ENCODE peak calls at places on chromosomes 16 and 17, in five cellular contexts. One of them, this sample, is unnamed.

GRCh38 chr16:27346818-27347217 is 33.0 kb downstream of the IL4R start:
- ATAC-seq in Panc1: no peak
- ATAC-seq in HepG2: no peak
- ATAC-seq in K562: no peak
- ATAC-seq in HCT116: no peak
- ATAC-seq in this sample: no peak

GRCh38 chr16:55700067-55700466 is 44.3 kb downstream of the SLC6A2 start:
- ATAC-seq in Panc1: no peak
- ATAC-seq in HepG2: no peak
- ATAC-seq in K562: no peak
- ATAC-seq in HCT116: no peak
- ATAC-seq in this sample: no peak

GRCh38 chr16:53372942-53373871 is 61.1 kb upstream of the RBL2 start:
- ATAC-seq in Panc1: peak; percentile 68
- ATAC-seq in HepG2: peak; percentile 86
- ATAC-seq in K562: peak; percentile 91
- ATAC-seq in HCT116: peak; percentile 96
- ATAC-seq in this sample: no peak

GRCh38 chr16:1950047-1950446 is 4.4 kb downstream of the RPL3L start:
- ATAC-seq in Panc1: peak; percentile 58
- ATAC-seq in HepG2: peak; percentile 37
- ATAC-seq in K562: no peak
- ATAC-seq in HCT116: peak; percentile 56
- ATAC-seq in this sample: no peak

GRCh38 chr17:9123594-9124553 is 102.6 kb downstream of the NTN1 start:
- ATAC-seq in Panc1: no peak
- ATAC-seq in HepG2: no peak
- ATAC-seq in K562: no peak
- ATAC-seq in HCT116: no peak
- ATAC-seq in this sample: no peak

GRCh38 chr17:2854662-2855061 is 58.4 kb downstream of the RAP1GAP2 start:
- ATAC-seq in Panc1: no peak
- ATAC-seq in HepG2: no peak
- ATAC-seq in K562: no peak
- ATAC-seq in HCT116: peak; percentile 6
- ATAC-seq in this sample: no peak

GRCh38 chr16:69345923-69346322 is 5.7 kb downstream of the TMED6 start:
- ATAC-seq in Panc1: no peak
- ATAC-seq in HepG2: no peak
- ATAC-seq in K562: no peak
- ATAC-seq in HCT116: no peak
- ATAC-seq in this sample: no peak

GRCh38 chr16:64627781-64628180 is 494.1 kb downstream of the CDH11 start:
- ATAC-seq in Panc1: no peak
- ATAC-seq in HepG2: no peak
- ATAC-seq in K562: no peak
- ATAC-seq in HCT116: no peak
- ATAC-seq in this sample: no peak

GRCh38 chr17:36149296-36149820 is 27.1 kb downstream of the TBC1D3B start:
- ATAC-seq in Panc1: peak; percentile 69
- ATAC-seq in HepG2: no peak
- ATAC-seq in K562: peak; percentile 58
- ATAC-seq in HCT116: peak; percentile 50
- ATAC-seq in this sample: peak; percentile 70

GRCh38 chr17:50536683-50537646 is 4.4 kb downstream of the EPN3 start:
- ATAC-seq in Panc1: no peak
- ATAC-seq in HepG2: no peak
- ATAC-seq in K562: no peak
- ATAC-seq in HCT116: no peak
- ATAC-seq in this sample: no peak

GRCh38 chr16:10964891-10965326 is 20.5 kb downstream of the CLEC16A start:
- ATAC-seq in Panc1: no peak
- ATAC-seq in HepG2: no peak
- ATAC-seq in K562: no peak
- ATAC-seq in HCT116: no peak
- ATAC-seq in this sample: no peak

GRCh38 chr17:79160980-79161621 is 86.5 kb downstream of the ENGASE start:
- ATAC-seq in Panc1: no peak
- ATAC-seq in HepG2: no peak
- ATAC-seq in K562: peak; percentile 50
- ATAC-seq in HCT116: no peak
- ATAC-seq in this sample: no peak

GRCh38 chr16:75555213-75555706 is 792 bp downstream of the TMEM231 start:
- ATAC-seq in Panc1: peak; percentile 91
- ATAC-seq in HepG2: peak; percentile 89
- ATAC-seq in K562: peak; percentile 79
- ATAC-seq in HCT116: peak; percentile 84
- ATAC-seq in this sample: peak; percentile 77

GRCh38 chr16:11715246-11715947 is 27.3 kb downstream of the TXNDC11 start:
- ATAC-seq in Panc1: no peak
- ATAC-seq in HepG2: peak; percentile 35
- ATAC-seq in K562: no peak
- ATAC-seq in HCT116: no peak
- ATAC-seq in this sample: no peak

GRCh38 chr17:27840688-27841087 is 40.4 kb upstream of the NOS2 start:
- ATAC-seq in Panc1: no peak
- ATAC-seq in HepG2: no peak
- ATAC-seq in K562: no peak
- ATAC-seq in HCT116: no peak
- ATAC-seq in this sample: no peak

GRCh38 chr16:8796469-8797363 is 723 bp downstream of the TMEM186 start:
- ATAC-seq in Panc1: peak; percentile 1
- ATAC-seq in HepG2: peak; percentile 12
- ATAC-seq in K562: no peak
- ATAC-seq in HCT116: peak; percentile 8
- ATAC-seq in this sample: peak; percentile 0

GRCh38 chr16:9441021-9441420 is 349.6 kb downstream of the HAPSTR1 start:
- ATAC-seq in Panc1: no peak
- ATAC-seq in HepG2: no peak
- ATAC-seq in K562: no peak
- ATAC-seq in HCT116: peak; percentile 49
- ATAC-seq in this sample: no peak

GRCh38 chr16:3256876-3257465 is 538 bp upstream of the MEFV start:
- ATAC-seq in Panc1: no peak
- ATAC-seq in HepG2: no peak
- ATAC-seq in K562: no peak
- ATAC-seq in HCT116: no peak
- ATAC-seq in this sample: peak; percentile 10

GRCh38 chr16:53071748-53072301 is 17.0 kb downstream of the CHD9 start:
- ATAC-seq in Panc1: no peak
- ATAC-seq in HepG2: no peak
- ATAC-seq in K562: no peak
- ATAC-seq in HCT116: no peak
- ATAC-seq in this sample: peak; percentile 74

GRCh38 chr16:53489754-53490153 is 13.3 kb downstream of the AKTIP start:
- ATAC-seq in Panc1: no peak
- ATAC-seq in HepG2: no peak
- ATAC-seq in K562: no peak
- ATAC-seq in HCT116: no peak
- ATAC-seq in this sample: no peak

GRCh38 chr16:19884021-19884485 is 595 bp downstream of the GPRC5B start:
- ATAC-seq in Panc1: peak; percentile 23
- ATAC-seq in HepG2: peak; percentile 28
- ATAC-seq in K562: peak; percentile 17
- ATAC-seq in HCT116: peak; percentile 20
- ATAC-seq in this sample: no peak

GRCh38 chr16:86318119-86318518 is 192.2 kb upstream of the FOXF1 start:
- ATAC-seq in Panc1: no peak
- ATAC-seq in HepG2: peak; percentile 47
- ATAC-seq in K562: no peak
- ATAC-seq in HCT116: no peak
- ATAC-seq in this sample: no peak

GRCh38 chr17:82949361-82949760 is 109.5 kb upstream of the ZNF750 start:
- ATAC-seq in Panc1: no peak
- ATAC-seq in HepG2: no peak
- ATAC-seq in K562: no peak
- ATAC-seq in HCT116: no peak
- ATAC-seq in this sample: no peak

GRCh38 chr17:82948957-82949356 is 109.1 kb upstream of the ZNF750 start:
- ATAC-seq in Panc1: no peak
- ATAC-seq in HepG2: no peak
- ATAC-seq in K562: no peak
- ATAC-seq in HCT116: no peak
- ATAC-seq in this sample: no peak

GRCh38 chr17:82947051-82947991 is 107.5 kb upstream of the ZNF750 start:
- ATAC-seq in Panc1: peak; percentile 31
- ATAC-seq in HepG2: peak; percentile 18
- ATAC-seq in K562: no peak
- ATAC-seq in HCT116: peak; percentile 21
- ATAC-seq in this sample: no peak

GRCh38 chr17:82949984-82950383 is 110.2 kb upstream of the ZNF750 start:
- ATAC-seq in Panc1: no peak
- ATAC-seq in HepG2: no peak
- ATAC-seq in K562: no peak
- ATAC-seq in HCT116: no peak
- ATAC-seq in this sample: no peak

DNA sequence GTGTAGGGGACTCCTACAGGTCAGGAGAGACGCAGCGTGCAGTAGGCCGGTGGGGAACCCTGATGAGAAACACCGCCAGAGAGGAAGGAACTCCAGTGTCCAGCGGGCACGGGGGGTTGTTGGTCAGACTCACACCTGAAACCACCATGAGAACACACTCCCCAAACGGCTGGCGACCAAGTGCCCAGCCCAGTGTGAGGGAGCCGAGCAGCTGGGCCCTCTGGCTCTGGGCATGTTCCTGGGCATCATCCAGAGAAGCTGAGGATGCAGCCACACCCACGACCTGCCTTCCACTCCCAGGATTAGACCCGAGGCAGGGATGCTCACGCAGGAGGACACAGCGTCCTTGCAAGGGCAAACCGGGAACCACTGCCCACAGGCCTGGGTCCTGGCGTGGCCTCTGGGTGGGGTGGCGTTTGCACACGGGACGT is 108.3 kb upstream of the ZNF750 start:
- ATAC-seq in Panc1: no peak
- ATAC-seq in HepG2: peak; percentile 38
- ATAC-seq in K562: no peak
- ATAC-seq in HCT116: peak; percentile 19
- ATAC-seq in this sample: no peak
- H3K9me3 ChIP-seq in Panc1: peaks cover 19% of the 10 kb centered on the region
- H3K9me3 ChIP-seq in HepG2: peaks cover 19% of the 10 kb centered on the region
- H3K9me3 ChIP-seq in K562: peaks cover 23% of the 10 kb centered on the region
- H3K9me3 ChIP-seq in HCT116: peaks cover 24% of the 10 kb centered on the region
- H3K9me3 ChIP-seq in this sample: no peaks in the 10 kb centered on the region

GRCh38 chr17:57894848-57895247 is 45.0 kb upstream of the MRPS23 start:
- ATAC-seq in Panc1: no peak
- ATAC-seq in HepG2: no peak
- ATAC-seq in K562: no peak
- ATAC-seq in HCT116: no peak
- ATAC-seq in this sample: no peak
- H3K4me1 ChIP-seq in Panc1: peaks cover 74% of the 10 kb centered on the region
- H3K4me1 ChIP-seq in HepG2: peaks cover 73% of the 10 kb centered on the region
- H3K4me1 ChIP-seq in K562: no peaks in the 10 kb centered on the region
- H3K4me1 ChIP-seq in HCT116: peaks cover 87% of the 10 kb centered on the region
- H3K4me1 ChIP-seq in this sample: peaks cover 19% of the 10 kb centered on the region

GRCh38 chr16:81695431-81695890 is 83.6 kb upstream of the PLCG2 start:
- ATAC-seq in Panc1: no peak
- ATAC-seq in HepG2: no peak
- ATAC-seq in K562: no peak
- ATAC-seq in HCT116: no peak
- ATAC-seq in this sample: no peak

GRCh38 chr16:81692571-81692970 is 86.5 kb upstream of the PLCG2 start:
- ATAC-seq in Panc1: no peak
- ATAC-seq in HepG2: no peak
- ATAC-seq in K562: no peak
- ATAC-seq in HCT116: no peak
- ATAC-seq in this sample: no peak

GRCh38 chr16:81693047-81693446 is 86.0 kb upstream of the PLCG2 start:
- ATAC-seq in Panc1: no peak
- ATAC-seq in HepG2: no peak
- ATAC-seq in K562: no peak
- ATAC-seq in HCT116: no peak
- ATAC-seq in this sample: peak; percentile 38

GRCh38 chr16:81694494-81695285 is 84.4 kb upstream of the PLCG2 start:
- ATAC-seq in Panc1: no peak
- ATAC-seq in HepG2: no peak
- ATAC-seq in K562: no peak
- ATAC-seq in HCT116: no peak
- ATAC-seq in this sample: no peak

DNA sequence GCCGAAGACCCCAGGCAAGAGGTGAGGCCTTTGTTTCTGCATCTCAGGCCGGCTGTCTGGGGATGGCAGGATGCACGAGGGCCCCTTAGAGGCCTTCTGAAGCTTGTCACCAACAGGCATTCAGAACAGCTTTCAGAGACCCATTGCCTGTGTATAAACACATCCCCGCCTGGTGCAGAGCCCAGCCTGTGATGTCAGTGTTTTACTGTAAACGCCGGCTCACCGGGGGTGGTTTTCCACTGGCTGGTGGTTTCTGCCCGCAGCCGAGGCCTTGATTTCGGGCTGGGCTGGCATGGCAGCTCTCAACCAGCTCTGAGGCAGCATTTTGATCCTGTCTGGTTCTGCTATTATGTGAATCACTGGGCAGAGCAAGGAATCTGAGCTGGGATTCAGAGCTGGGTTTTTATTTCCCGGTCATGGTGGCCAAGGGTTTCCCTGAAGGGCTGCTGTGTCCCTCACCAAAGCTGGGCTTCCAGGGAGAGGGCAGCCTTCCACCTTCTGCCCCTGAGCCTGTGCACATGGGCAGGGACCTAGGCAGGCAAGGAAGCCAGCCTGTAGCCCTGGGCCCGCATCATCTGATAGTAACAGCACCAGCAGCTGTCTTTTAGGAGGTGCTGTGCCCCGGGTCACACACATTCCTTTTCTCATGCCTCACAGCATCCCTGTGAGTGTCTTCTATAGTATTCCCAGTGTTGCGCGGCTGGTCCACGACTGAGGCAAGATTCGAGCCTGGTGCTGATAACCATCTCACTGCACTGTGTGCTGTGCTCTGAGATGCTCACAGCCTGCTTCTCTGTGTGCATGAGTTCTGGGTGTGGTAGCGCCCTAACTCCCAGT is 85.4 kb upstream of the PLCG2 start:
- ATAC-seq in Panc1: no peak
- ATAC-seq in HepG2: no peak
- ATAC-seq in K562: no peak
- ATAC-seq in HCT116: no peak
- ATAC-seq in this sample: peak; percentile 70
- TF ChIP-seq POLR2AphosphoS5 in Panc1: no peak
- TF ChIP-seq POLR2AphosphoS5 in HepG2: no peak
- TF ChIP-seq POLR2AphosphoS5 in K562: no peak
- TF ChIP-seq POLR2AphosphoS5 in HCT116: no peak
- TF ChIP-seq POLR2AphosphoS5 in this sample: peak; percentile 72

DNA sequence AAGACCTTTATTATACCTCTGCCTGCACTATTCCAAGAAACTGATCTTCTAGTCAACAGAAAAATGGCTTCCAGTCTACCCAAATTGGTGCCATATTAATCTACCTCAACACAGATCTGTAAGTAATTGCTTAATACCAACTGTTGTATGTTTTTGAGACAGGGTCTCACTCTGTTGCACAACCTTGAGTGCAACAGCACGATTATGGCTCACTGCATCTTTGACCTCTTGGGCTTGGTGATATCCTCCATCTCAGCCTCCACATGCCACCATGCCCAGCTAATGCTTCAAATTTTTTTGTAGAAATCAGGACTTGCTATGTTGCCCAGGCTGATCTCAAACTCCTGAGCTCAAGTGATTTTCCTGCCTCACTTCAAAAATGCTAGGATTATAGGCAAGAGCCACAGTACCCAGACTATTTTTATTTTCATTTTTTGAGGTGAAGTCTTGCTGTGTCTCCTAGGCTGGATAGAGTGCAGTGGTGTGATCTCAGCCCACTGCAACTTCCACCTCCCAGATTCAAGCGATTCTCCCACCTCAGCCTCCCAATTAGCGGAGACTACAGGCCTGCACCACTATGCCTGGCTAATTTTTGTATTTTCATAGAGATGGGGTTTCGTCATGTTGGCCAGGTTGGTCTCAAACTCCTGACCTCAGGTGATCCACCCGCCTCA is 14.4 kb downstream of the NUFIP2 start:
- ATAC-seq in Panc1: no peak
- ATAC-seq in HepG2: no peak
- ATAC-seq in K562: no peak
- ATAC-seq in HCT116: no peak
- ATAC-seq in this sample: no peak
- H3K9me3 ChIP-seq in Panc1: no peaks in the 10 kb centered on the region
- H3K9me3 ChIP-seq in HepG2: no peaks in the 10 kb centered on the region
- H3K9me3 ChIP-seq in K562: no peaks in the 10 kb centered on the region
- H3K9me3 ChIP-seq in HCT116: no peaks in the 10 kb centered on the region
- H3K9me3 ChIP-seq in this sample: no peaks in the 10 kb centered on the region